ENCODE peak calls at places on chromosomes 11 and 22, in five cellular contexts. One of them, this sample, is unnamed.

GRCh38 chr11:3877252-3878035 is 22.0 kb downstream of the STIM1 start:
- DNase-seq in substantia nigra: no peak
- DNase-seq in heart left ventricle: no peak
- DNase-seq in fibroblast of the conjunctiva: no peak
- DNase-seq in SW 1271: no peak
- DNase-seq in this sample: no peak

GRCh38 chr11:76380161-76380976 is 563 bp downstream of the THAP12 start:
- DNase-seq in substantia nigra: no peak
- DNase-seq in heart left ventricle: peak
- DNase-seq in fibroblast of the conjunctiva: no peak
- DNase-seq in SW 1271: no peak
- DNase-seq in this sample: peak

GRCh38 chr11:63516109-63516508 is 10.2 kb downstream of the LGALS12 start:
- DNase-seq in substantia nigra: no peak
- DNase-seq in heart left ventricle: no peak
- DNase-seq in fibroblast of the conjunctiva: no peak
- DNase-seq in SW 1271: no peak
- DNase-seq in this sample: no peak

GRCh38 chr11:37352485-37352884 is 754.4 kb upstream of the RAG2 start:
- DNase-seq in substantia nigra: no peak
- DNase-seq in heart left ventricle: no peak
- DNase-seq in fibroblast of the conjunctiva: no peak
- DNase-seq in SW 1271: no peak
- DNase-seq in this sample: no peak

GRCh38 chr22:18068991-18069390 is 8.8 kb upstream of the PEX26 start:
- DNase-seq in substantia nigra: no peak
- DNase-seq in heart left ventricle: no peak
- DNase-seq in fibroblast of the conjunctiva: no peak
- DNase-seq in SW 1271: no peak
- DNase-seq in this sample: no peak

GRCh38 chr11:843086-843704 is 543 bp downstream of the TSPAN4 start:
- DNase-seq in substantia nigra: no peak
- DNase-seq in heart left ventricle: no peak
- DNase-seq in fibroblast of the conjunctiva: no peak
- DNase-seq in SW 1271: no peak
- DNase-seq in this sample: peak

GRCh38 chr11:12684821-12685220 is 10.6 kb downstream of the TEAD1 start:
- DNase-seq in substantia nigra: no peak
- DNase-seq in heart left ventricle: no peak
- DNase-seq in fibroblast of the conjunctiva: no peak
- DNase-seq in SW 1271: no peak
- DNase-seq in this sample: no peak

GRCh38 chr11:116906479-116906878 is 69.1 kb upstream of the APOA1 start:
- DNase-seq in substantia nigra: no peak
- DNase-seq in heart left ventricle: no peak
- DNase-seq in fibroblast of the conjunctiva: no peak
- DNase-seq in SW 1271: no peak
- DNase-seq in this sample: no peak